ENCODE peak calls at places on chromosomes 3 and 15, in six cellular contexts. X is midbrain, D is NCI-H1694 treated with DMSO at 0.1 percent for 48 hours, Y is KBM-7, G is natural killer cell, U is amniotic stem cell. C is an unnamed sample.

GRCh38 chr15:73753250-73754130 is at the start of gene INSYN1:
- DNase-seq in X (peak), D (no peak), Y (no peak), G (no peak), U (no peak), C (no peak)

GRCh38 chr15:91109885-91110284 is 9.8 kb downstream of the SV2B start:
- DNase-seq in X (no peak), D (no peak), Y (no peak), G (no peak), U (no peak), C (no peak)

GRCh38 chr3:172180473-172180872 is 141.1 kb downstream of the FNDC3B start:
- DNase-seq in X (no peak), D (no peak), Y (no peak), G (no peak), U (no peak), C (no peak)

GRCh38 chr3:169454823-169455222 is 208.7 kb downstream of the MECOM start:
- DNase-seq in X (no peak), D (no peak), Y (no peak), G (no peak), U (no peak), C (no peak)

GRCh38 chr3:129013491-129013891 is 12.4 kb downstream of the EFCC1 start:
- DNase-seq in X (no peak), D (no peak), Y (no peak), G (no peak), U (no peak), C (no peak)

GRCh38 chr15:99433026-99433756 is 132.6 kb upstream of the MEF2A start:
- DNase-seq in X (no peak), D (no peak), Y (no peak), G (no peak), U (no peak), C (no peak)

GRCh38 chr3:64518496-64518895 is 169.3 kb downstream of the ADAMTS9 start:
- DNase-seq in X (no peak), D (no peak), Y (no peak), G (no peak), U (no peak), C (no peak)

GRCh38 chr15:36880226-36880912 is 220.0 kb downstream of the MEIS2 start:
- DNase-seq in X (no peak), D (no peak), Y (no peak), G (no peak), U (no peak), C (no peak)

GRCh38 chr15:66080791-66081475 is 172.6 kb downstream of the MEGF11 start:
- DNase-seq in X (no peak), D (peak), Y (no peak), G (no peak), U (peak), C (no peak)

GRCh38 chr3:128458746-128459450 is 7.8 kb downstream of the DNAJB8 start:
- DNase-seq in X (no peak), D (no peak), Y (no peak), G (no peak), U (no peak), C (no peak)

C was measured in lung.